ENCODE peak calls at places on chromosomes 7 and 10, in six cellular contexts. C, A, Y, J, S and F are unnamed samples.

GRCh38 chr7:111953611-111954010 is 252.6 kb downstream of the DOCK4 start:
- DNase-seq in A (no peak), J (no peak), S (no peak), Y (no peak), C (no peak), F (no peak)

GRCh38 chr10:89351402-89352038 is 23.7 kb downstream of the IFIT3 start:
- DNase-seq in S (no peak), C (no peak), J (no peak), Y (no peak), A (no peak), F (no peak)

GRCh38 chr10:101011517-101012423 is 12.2 kb downstream of the LZTS2 start:
- DNase-seq in J (no peak), S (no peak), Y (no peak), A (no peak), C (peak; percentile 71), F (peak; percentile 58)

GRCh38 chr7:133180717-133181116 is 72.2 kb upstream of the EXOC4 start:
- DNase-seq in C (no peak), Y (no peak), J (no peak), S (no peak), A (no peak), F (no peak)

GRCh38 chr7:103446046-103446520 is at the start of gene SLC26A5:
- DNase-seq in C (peak; percentile 75), Y (peak; percentile 76), A (no peak), J (no peak), S (no peak), F (peak; percentile 84)

GRCh38 chr10:60434418-60435046 is 44.9 kb upstream of the ANK3 start:
- DNase-seq in Y (peak; percentile 26), S (no peak), C (peak; percentile 65), A (peak; percentile 48), J (no peak), F (peak; percentile 49)

GRCh38 chr7:151495360-151495759 is 24.3 kb downstream of the RHEB start:
- DNase-seq in A (no peak), J (no peak), S (no peak), C (no peak), Y (no peak), F (no peak)

GRCh38 chr10:52332815-52333214 is 18.7 kb downstream of the DKK1 start:
- DNase-seq in C (no peak), S (no peak), A (no peak), Y (no peak), J (no peak), F (no peak)

GRCh38 chr10:114388275-114388674 is 16.0 kb downstream of the AFAP1L2 start:
- DNase-seq in S (no peak), Y (no peak), A (no peak), C (no peak), J (no peak), F (no peak)

GRCh38 chr10:24238527-24239247 is 29.7 kb downstream of the KIAA1217 start:
- DNase-seq in Y (peak; percentile 20), J (no peak), C (no peak), A (no peak), S (no peak), F (peak; percentile 46)

GRCh38 chr10:102729090-102730026 is 14.4 kb upstream of the WBP1L start:
- DNase-seq in S (peak; percentile 21), J (peak; percentile 45), A (peak; percentile 91), C (peak; percentile 90), Y (peak; percentile 93), F (peak; percentile 92)

GRCh38 chr7:55070271-55070743 is 51.5 kb downstream of the EGFR start:
- DNase-seq in Y (no peak), C (no peak), A (no peak), J (no peak), S (no peak), F (no peak)